ENCODE peak calls at places on chromosomes 6 and 20, in five cellular contexts. S is activated CD4-positive, alpha-beta T cell treated with anti-CD3 and anti-CD28 coated beads for 36 hours; T is kidney tubule cell; Y is COR-L47; K is skeletal muscle cell. C is an unnamed sample.

GRCh38 chr20:63105211-63106107 is 98.7 kb upstream of the BHLHE23 start:
- DNase-seq in S (no peak), K (no peak), Y (no peak), T (no peak), C (no peak)

GRCh38 chr20:49054032-49054643 is 8.0 kb downstream of the CSE1L start:
- DNase-seq in Y (no peak), S (no peak), T (peak), K (no peak), C (no peak)

GRCh38 chr6:137707590-137708360 is 159.3 kb upstream of the TNFAIP3 start:
- DNase-seq in S (peak), Y (peak), K (peak), T (peak), C (peak)

GRCh38 chr6:3252861-3253596 is 5.7 kb upstream of the PSMG4 start:
- DNase-seq in T (no peak), Y (no peak), K (no peak), S (no peak), C (no peak)

GRCh38 chr6:158506577-158506976 is 53.3 kb upstream of the TMEM181 start:
- DNase-seq in K (no peak), S (no peak), Y (no peak), T (no peak), C (no peak)

GRCh38 chr20:53881362-53881761 is 189.0 kb downstream of the BCAS1 start:
- DNase-seq in Y (no peak), K (no peak), S (no peak), T (no peak), C (no peak)

GRCh38 chr6:169895000-169895759 is 143.8 kb downstream of the ERMARD start:
- DNase-seq in Y (no peak), S (no peak), K (no peak), T (no peak), C (no peak)

GRCh38 chr6:14059791-14060436 is 57.7 kb upstream of the CD83 start:
- DNase-seq in K (no peak), Y (peak), S (no peak), T (peak), C (no peak)

GRCh38 chr20:31569163-31570020 is 35.7 kb upstream of the ID1 start:
- DNase-seq in T (peak), K (no peak), S (peak), Y (peak), C (peak)

GRCh38 chr20:60789399-60789798 is 462.7 kb upstream of the CDH4 start:
- DNase-seq in T (no peak), S (no peak), Y (no peak), K (no peak), C (no peak)

GRCh38 chr6:17725083-17725482 is 18.4 kb upstream of the NUP153 start:
- DNase-seq in T (peak), Y (peak), S (no peak), K (no peak), C (no peak)

GRCh38 chr6:87391334-87391733 is 16.4 kb upstream of the CFAP206 start:
- DNase-seq in Y (peak), S (peak), T (peak), K (peak), C (peak)

GRCh38 chr6:138160329-138161117 is 1.2 kb upstream of the ARFGEF3 start:
- DNase-seq in K (no peak), Y (no peak), S (no peak), T (no peak), C (no peak)

GRCh38 chr6:149473080-149474052 is 11.4 kb downstream of the ZC3H12D start:
- DNase-seq in Y (no peak), S (no peak), T (no peak), K (no peak), C (no peak)

GRCh38 chr6:19368511-19368910 is 468.7 kb upstream of the ID4 start:
- DNase-seq in Y (no peak), S (no peak), T (peak), K (peak), C (no peak)

GRCh38 chr6:53987527-53987888 is 123.7 kb upstream of the MLIP start:
- DNase-seq in T (no peak), K (no peak), S (no peak), Y (no peak), C (no peak)

GRCh38 chr6:119818876-119819275 is 469.3 kb upstream of the MAN1A1 start:
- DNase-seq in S (no peak), Y (no peak), T (no peak), K (no peak), C (no peak)

GRCh38 chr20:25361287-25361683 is 29.4 kb downstream of the ABHD12 start:
- DNase-seq in S (no peak), K (no peak), Y (no peak), T (peak), C (no peak)

GRCh38 chr6:80742481-80742880 is 636.0 kb downstream of the BCKDHB start:
- DNase-seq in T (peak), K (peak), Y (peak), S (peak), C (no peak)

GRCh38 chr6:43481591-43482242 is 4.3 kb downstream of the TJAP1 start:
- DNase-seq in T (peak), Y (no peak), K (no peak), S (peak), C (no peak)

GRCh38 chr20:36445847-36446246 is 95.5 kb upstream of the MYL9 start:
- DNase-seq in K (no peak), Y (no peak), T (no peak), S (no peak), C (no peak)

GRCh38 chr6:160974304-160974771 is 17.2 kb upstream of the MAP3K4 start:
- DNase-seq in K (peak), Y (no peak), T (peak), S (no peak), C (no peak)

GRCh38 chr6:119974430-119975159 is 625.0 kb upstream of the MAN1A1 start:
- DNase-seq in S (no peak), K (no peak), Y (no peak), T (no peak), C (no peak)

GRCh38 chr20:53708129-53708968 is 114.7 kb upstream of the ZNF217 start:
- DNase-seq in T (peak), Y (no peak), K (peak), S (peak), C (peak)